ENCODE peak calls at places on chromosomes 1 and 21, in seven cellular contexts. V, B, Y, C, A, P and F are unnamed samples.

GRCh38 chr21:34886554-34887385 is 162.3 kb downstream of the RUNX1 start:
- DNase-seq in V (no peak), B (no peak), Y (peak; percentile 26), C (peak; percentile 49), A (no peak), P (peak; percentile 32), F (peak; percentile 52)

GRCh38 chr1:116987256-116987555 is 14.4 kb upstream of the CD101 start:
- DNase-seq in V (no peak), B (peak; percentile 37), Y (no peak), C (peak; percentile 78), A (no peak), P (peak; percentile 47), F (no peak)

GRCh38 chr1:208243522-208243850 is 698 bp downstream of the PLXNA2 start:
- DNase-seq in V (peak; percentile 21), B (no peak), Y (no peak), C (no peak), A (no peak), P (peak; percentile 50), F (no peak)

GRCh38 chr1:214037468-214037867 is 49.7 kb downstream of the PROX1 start:
- DNase-seq in V (no peak), B (no peak), Y (no peak), C (no peak), A (no peak), P (no peak), F (no peak)

GRCh38 chr1:94326329-94326728 is 88.9 kb upstream of the ARHGAP29 start:
- DNase-seq in V (no peak), B (no peak), Y (no peak), C (no peak), A (no peak), P (no peak), F (peak; percentile 20)

GRCh38 chr21:16755061-16755460 is 757.8 kb upstream of the CXADR start:
- DNase-seq in V (no peak), B (no peak), Y (no peak), C (no peak), A (no peak), P (no peak), F (no peak)

GRCh38 chr1:51690285-51690961 is 73.5 kb downstream of the OSBPL9 start:
- DNase-seq in V (peak; percentile 93), B (no peak), Y (no peak), C (no peak), A (no peak), P (no peak), F (no peak)

GRCh38 chr1:119298687-119299086 is 69.9 kb upstream of the HAO2 start:
- DNase-seq in V (no peak), B (no peak), Y (no peak), C (no peak), A (no peak), P (no peak), F (peak; percentile 76)

GRCh38 chr1:152050886-152051764 is 14.3 kb upstream of the S100A11 start:
- DNase-seq in V (peak; percentile 42), B (no peak), Y (no peak), C (no peak), A (no peak), P (no peak), F (no peak)

GRCh38 chr1:201676061-201676644 is 137.2 kb downstream of the NAV1 start:
- DNase-seq in V (no peak), B (no peak), Y (peak; percentile 32), C (no peak), A (no peak), P (peak; percentile 42), F (peak; percentile 37)

GRCh38 chr1:30467101-30467500 is 256.3 kb downstream of the MATN1 start:
- DNase-seq in V (no peak), B (no peak), Y (no peak), C (no peak), A (no peak), P (no peak), F (no peak)

GRCh38 chr1:113073457-113073950 is 506 bp downstream of the LRIG2 start:
- DNase-seq in V (peak; percentile 54), B (no peak), Y (peak; percentile 48), C (no peak), A (no peak), P (no peak), F (peak; percentile 83)

GRCh38 chr21:33286600-33287456 is 20.7 kb downstream of the IL10RB start:
- DNase-seq in V (peak; percentile 84), B (no peak), Y (peak; percentile 80), C (no peak), A (peak; percentile 33), P (no peak), F (no peak)

GRCh38 chr1:92853299-92853698 is 21.5 kb downstream of the RPL5 start:
- DNase-seq in V (no peak), B (no peak), Y (no peak), C (no peak), A (no peak), P (no peak), F (no peak)

GRCh38 chr1:8120693-8121260 is 94.7 kb upstream of the ERRFI1 start:
- DNase-seq in V (peak; percentile 78), B (no peak), Y (no peak), C (no peak), A (no peak), P (no peak), F (peak; percentile 82)

GRCh38 chr1:33735624-33736023 is 128.3 kb upstream of the HMGB4 start:
- DNase-seq in V (no peak), B (no peak), Y (no peak), C (no peak), A (no peak), P (no peak), F (peak; percentile 10)

GRCh38 chr1:246142320-246142893 is 364.7 kb downstream of the SMYD3 start:
- DNase-seq in V (peak; percentile 72), B (no peak), Y (no peak), C (no peak), A (no peak), P (no peak), F (peak; percentile 91)

GRCh38 chr1:10788592-10789006 is 7.8 kb downstream of the CASZ1 start:
- DNase-seq in V (peak; percentile 51), B (no peak), Y (peak; percentile 70), C (no peak), A (no peak), P (peak; percentile 61), F (peak; percentile 64)

GRCh38 chr21:19122371-19122770 is 718.8 kb upstream of the TMPRSS15 start:
- DNase-seq in V (no peak), B (no peak), Y (no peak), C (no peak), A (no peak), P (no peak), F (no peak)

GRCh38 chr1:45359882-45360513 is 19.8 kb upstream of the MUTYH start:
- DNase-seq in V (peak; percentile 48), B (no peak), Y (peak; percentile 80), C (no peak), A (peak; percentile 91), P (no peak), F (peak; percentile 74)

GRCh38 chr1:75097686-75098085 is 36.5 kb upstream of the LHX8 start:
- DNase-seq in V (peak; percentile 22), B (no peak), Y (no peak), C (no peak), A (peak; percentile 24), P (peak; percentile 30), F (no peak)

GRCh38 chr1:202811296-202812175 is 782 bp downstream of the PCAT6 start:
- DNase-seq in V (peak; percentile 14), B (no peak), Y (peak; percentile 12), C (no peak), A (no peak), P (no peak), F (no peak)
- H3K27ac ChIP-seq in V (peak overlapping the region; percentile 81), B (peak overlapping the region; percentile 64), Y (peak overlapping the region; percentile 93), C (peak overlapping the region; percentile 49), A (no peak overlapping the region), P (no peak overlapping the region), F (no peak overlapping the region)

GRCh38 chr1:212292250-212292924 is 7.2 kb downstream of the PPP2R5A start:
- DNase-seq in V (no peak), B (no peak), Y (no peak), C (no peak), A (no peak), P (no peak), F (no peak)

GRCh38 chr1:212291505-212292134 is 6.4 kb downstream of the PPP2R5A start:
- DNase-seq in V (peak; percentile 44), B (no peak), Y (no peak), C (no peak), A (no peak), P (no peak), F (peak; percentile 70)

GRCh38 chr1:212295579-212295978 is 10.4 kb downstream of the PPP2R5A start:
- DNase-seq in V (no peak), B (no peak), Y (no peak), C (no peak), A (no peak), P (no peak), F (no peak)

GRCh38 chr1:212294983-212295382 is 9.8 kb downstream of the PPP2R5A start:
- DNase-seq in V (no peak), B (no peak), Y (no peak), C (no peak), A (no peak), P (no peak), F (no peak)

DNA sequence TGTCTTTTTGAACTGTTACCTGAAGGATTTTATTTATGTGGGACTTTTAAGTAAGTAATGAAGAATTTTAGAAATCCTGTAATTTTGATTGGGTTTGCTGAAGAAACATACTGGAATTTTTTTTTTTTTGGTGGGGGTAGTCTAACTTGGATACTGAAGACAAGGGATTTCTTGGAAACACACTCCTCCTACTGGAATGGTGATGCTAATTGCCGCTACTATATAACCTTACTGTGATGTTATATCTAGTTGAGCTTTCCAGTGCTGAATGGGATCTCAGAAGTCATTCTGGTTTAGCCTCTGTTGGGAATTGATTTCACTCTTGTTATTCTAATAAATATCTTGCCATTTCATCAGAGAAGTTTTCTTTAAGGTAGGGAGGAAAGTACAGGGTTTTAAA is 8.4 kb downstream of the PPP2R5A start:
- DNase-seq in V (no peak), B (no peak), Y (no peak), C (no peak), A (no peak), P (no peak), F (peak; percentile 35)
- H3K4me1 ChIP-seq in V (peaks cover 32% of the 10 kb centered on the region), B (peaks cover 37% of the 10 kb centered on the region), Y (peaks cover 88% of the 10 kb centered on the region), C (peaks cover 85% of the 10 kb centered on the region), A (peaks cover 66% of the 10 kb centered on the region), P (peaks cover 50% of the 10 kb centered on the region), F (peaks cover 21% of the 10 kb centered on the region)

DNA sequence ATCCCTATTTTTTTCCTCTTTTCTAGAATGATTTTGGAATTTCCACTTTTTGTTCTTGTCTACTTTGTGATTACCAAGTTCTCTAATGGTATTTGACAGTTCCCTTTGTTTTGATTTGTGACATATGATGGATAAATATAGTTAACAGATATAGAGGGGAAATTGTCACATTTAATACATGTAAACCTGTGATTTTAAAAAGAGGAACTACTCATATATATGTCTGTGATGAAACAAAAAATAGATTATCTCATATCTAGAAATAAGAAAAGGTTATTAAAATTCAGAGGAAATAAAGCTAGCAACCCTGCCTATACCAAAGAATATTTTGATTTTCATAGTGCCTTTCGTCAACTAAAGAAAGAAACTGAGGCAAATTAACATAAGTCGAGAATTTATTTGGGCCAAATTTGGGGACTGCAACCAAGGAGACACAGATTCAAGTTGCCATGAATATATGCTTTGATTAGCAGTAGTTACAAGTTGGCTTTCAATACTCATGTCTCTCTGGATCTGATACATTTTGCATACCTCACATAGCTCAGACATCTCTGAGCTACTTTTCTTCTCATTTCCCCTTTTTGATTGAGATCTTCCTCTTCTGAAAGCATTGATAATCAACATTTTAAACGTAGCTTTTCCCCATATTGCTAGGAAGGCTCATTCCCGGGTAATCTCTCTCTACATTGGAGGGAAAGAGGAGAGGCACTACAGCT is 15.6 kb upstream of the C21orf91 start:
- DNase-seq in V (no peak), B (no peak), Y (no peak), C (no peak), A (no peak), P (no peak), F (no peak)
- H3K9me3 ChIP-seq in V (no peaks in the 10 kb centered on the region), B (no peaks in the 10 kb centered on the region), Y (no peaks in the 10 kb centered on the region), C (no peaks in the 10 kb centered on the region), A (no peaks in the 10 kb centered on the region), P (no peaks in the 10 kb centered on the region), F (no peaks in the 10 kb centered on the region)

GRCh38 chr1:109595540-109595939 is 23.9 kb downstream of the GNAT2 start:
- DNase-seq in V (no peak), B (no peak), Y (no peak), C (no peak), A (no peak), P (no peak), F (peak; percentile 60)
- H3K27ac ChIP-seq in V (no peak overlapping the region), B (no peak overlapping the region), Y (no peak overlapping the region), C (no peak overlapping the region), A (no peak overlapping the region), P (no peak overlapping the region), F (no peak overlapping the region)